ENCODE peak calls at places on chromosomes 6 and 20, in six cellular contexts. V, P, K, O, W and G are unnamed samples.
A peak's percentile ranks its signal among the peaks of the same experiment; 100 is the strongest.

GRCh38 chr6:111843347-111844147 is 29.7 kb downstream of the FYN start:
- DNase-seq in V (no peak), P (no peak), K (peak; percentile 81), O (no peak), W (peak; percentile 49), G (no peak)

GRCh38 chr20:63706852-63707557 is 771 bp downstream of the ARFRP1 start:
- DNase-seq in V (peak; percentile 63), P (peak; percentile 74), K (peak; percentile 53), O (no peak), W (peak; percentile 77), G (peak; percentile 39)

GRCh38 chr6:69732640-69733039 is 64.2 kb downstream of the LMBRD1 start:
- DNase-seq in V (no peak), P (no peak), K (peak; percentile 19), O (no peak), W (no peak), G (peak; percentile 9)

GRCh38 chr20:6121504-6121903 is 1.3 kb downstream of the FERMT1 start:
- DNase-seq in V (no peak), P (no peak), K (no peak), O (no peak), W (no peak), G (no peak)

GRCh38 chr20:8094845-8095244 is 37.2 kb upstream of the PLCB1 start:
- DNase-seq in V (no peak), P (peak; percentile 55), K (no peak), O (no peak), W (peak; percentile 61), G (peak; percentile 97)

GRCh38 chr6:34155471-34156300 is 9.8 kb upstream of the GRM4 start:
- DNase-seq in V (peak; percentile 1), P (no peak), K (no peak), O (no peak), W (no peak), G (no peak)

GRCh38 chr6:132058975-132059374 is 107.8 kb upstream of the CCN2 start:
- DNase-seq in V (no peak), P (no peak), K (no peak), O (no peak), W (no peak), G (no peak)

GRCh38 chr6:108650325-108650724 is 89.6 kb downstream of the FOXO3 start:
- DNase-seq in V (no peak), P (no peak), K (no peak), O (no peak), W (no peak), G (no peak)

GRCh38 chr6:36241728-36242127 is 28.1 kb upstream of the PNPLA1 start:
- DNase-seq in V (no peak), P (no peak), K (peak; percentile 48), O (no peak), W (no peak), G (no peak)

GRCh38 chr20:20331796-20332195 is 36.1 kb upstream of the INSM1 start:
- DNase-seq in V (no peak), P (no peak), K (no peak), O (no peak), W (no peak), G (no peak)

GRCh38 chr6:36201612-36202011 is 5.1 kb downstream of the BRPF3 start:
- DNase-seq in V (no peak), P (no peak), K (no peak), O (no peak), W (no peak), G (no peak)

GRCh38 chr6:112035446-112035845 is 18.5 kb upstream of the CCN6 start:
- DNase-seq in V (no peak), P (no peak), K (no peak), O (no peak), W (no peak), G (no peak)

GRCh38 chr6:70371454-70372105 is 41.7 kb upstream of the FAM135A start:
- DNase-seq in V (no peak), P (peak; percentile 72), K (peak; percentile 50), O (no peak), W (peak; percentile 70), G (peak; percentile 71)

GRCh38 chr6:140671926-140672325 is 1297.5 kb upstream of the CITED2 start:
- DNase-seq in V (no peak), P (peak; percentile 6), K (no peak), O (no peak), W (no peak), G (peak; percentile 17)

GRCh38 chr6:120395330-120395729 is 939.0 kb downstream of the TBC1D32 start:
- DNase-seq in V (no peak), P (no peak), K (no peak), O (no peak), W (no peak), G (no peak)

GRCh38 chr6:26121141-26122004 is 34.1 kb downstream of the HFE start:
- DNase-seq in V (no peak), P (peak; percentile 88), K (no peak), O (no peak), W (peak; percentile 93), G (no peak)

GRCh38 chr6:163263196-163263595 is 151.3 kb upstream of the QKI start:
- DNase-seq in V (no peak), P (no peak), K (no peak), O (no peak), W (no peak), G (no peak)

GRCh38 chr6:3419624-3420272 is 37.1 kb downstream of the SLC22A23 start:
- DNase-seq in V (no peak), P (no peak), K (no peak), O (no peak), W (peak; percentile 87), G (no peak)

GRCh38 chr6:83824388-83824801 is 28.8 kb upstream of the RIPPLY2 start:
- DNase-seq in V (no peak), P (peak; percentile 11), K (no peak), O (no peak), W (no peak), G (peak; percentile 82)

GRCh38 chr6:30091577-30092381 is 16.2 kb upstream of the RNF39 start:
- DNase-seq in V (no peak), P (peak; percentile 48), K (no peak), O (no peak), W (peak; percentile 30), G (no peak)

GRCh38 chr6:88982720-88983119 is 19.3 kb upstream of the RNGTT start:
- DNase-seq in V (no peak), P (peak; percentile 53), K (peak; percentile 39), O (no peak), W (peak; percentile 55), G (peak; percentile 70)

GRCh38 chr6:10964684-10965083 is 77.8 kb downstream of the SYCP2L start:
- DNase-seq in V (no peak), P (no peak), K (no peak), O (no peak), W (no peak), G (no peak)

GRCh38 chr20:22471156-22471836 is 113.1 kb downstream of the FOXA2 start:
- DNase-seq in V (no peak), P (peak; percentile 93), K (peak; percentile 8), O (no peak), W (peak; percentile 72), G (no peak)

DNA sequence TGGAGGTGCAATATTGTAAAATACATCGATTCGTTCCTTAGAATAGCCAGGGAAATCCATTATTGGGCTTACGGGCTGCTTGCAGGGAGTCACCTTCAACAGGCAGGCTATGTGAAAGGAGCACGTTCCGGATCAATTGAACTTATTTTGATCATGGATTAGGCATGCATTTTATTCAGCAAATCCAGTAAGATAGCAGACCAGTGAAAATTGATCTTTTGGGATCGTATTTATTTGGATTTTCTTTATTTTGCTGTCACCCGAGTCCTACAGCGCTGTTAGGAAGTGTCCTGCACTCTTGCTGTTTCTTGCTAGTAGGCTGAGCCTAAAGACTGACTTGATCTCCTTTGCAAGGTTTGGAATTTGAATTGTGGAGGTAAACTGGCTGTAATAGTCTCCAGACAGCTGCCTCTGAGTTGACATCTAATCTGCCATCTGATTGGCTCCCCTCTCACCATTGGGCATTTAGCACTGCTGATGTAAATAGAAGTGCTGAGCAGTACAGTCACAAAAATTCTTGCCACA is 3.0 kb downstream of the ARID1B start:
- DNase-seq in V (no peak), P (peak; percentile 78), K (peak; percentile 32), O (no peak), W (peak; percentile 91), G (peak; percentile 91)
- TF ChIP-seq JUN in V (no peak), P (no peak), K (no peak), O (no peak), W (no peak), G (no peak)

DNA sequence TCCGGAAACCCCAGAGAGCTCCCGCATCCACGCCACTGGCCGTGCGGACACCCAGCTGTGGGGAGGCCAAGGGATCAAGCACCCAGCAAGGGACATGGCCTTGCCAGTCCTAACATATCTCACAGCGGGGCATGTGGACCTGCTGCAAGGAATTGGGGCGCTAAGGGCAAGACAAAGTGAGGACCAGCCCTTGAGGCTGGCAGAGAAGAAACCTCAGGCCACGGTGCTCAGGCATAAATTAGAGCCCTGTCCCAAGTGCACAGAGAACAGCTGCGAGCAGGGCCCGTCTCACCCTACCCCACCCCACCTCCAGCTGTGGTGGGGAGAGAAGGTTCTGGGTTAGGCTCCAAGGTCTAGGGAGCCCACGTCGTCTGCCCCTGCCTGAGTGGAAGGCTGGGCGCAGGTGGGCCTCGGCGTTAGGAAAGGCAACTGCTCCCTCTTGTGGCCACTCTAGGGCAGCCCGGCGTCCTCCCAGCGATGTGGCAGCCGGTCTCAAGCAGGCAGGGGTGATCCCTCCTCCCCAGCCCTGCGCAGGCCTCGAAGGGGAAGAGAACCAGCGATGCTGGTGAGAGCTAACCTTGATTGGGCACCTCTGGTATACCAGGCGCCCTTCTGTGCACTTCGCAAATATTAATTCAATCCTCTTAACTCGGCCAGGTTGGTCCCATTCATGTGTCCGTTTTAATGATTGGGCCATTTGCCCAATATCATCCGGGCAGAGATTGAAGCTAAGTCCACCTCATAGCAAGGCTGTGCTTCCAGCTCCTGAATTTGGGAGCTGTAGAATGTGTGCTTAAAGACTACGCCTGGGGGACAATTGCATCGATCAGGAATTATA is 235.8 kb downstream of the NFATC2 start:
- DNase-seq in V (peak; percentile 87), P (peak; percentile 66), K (peak; percentile 83), O (peak; percentile 65), W (peak; percentile 56), G (peak; percentile 63)
- TF ChIP-seq JUN in V (no peak), P (no peak), K (peak; percentile 14), O (no peak), W (no peak), G (no peak)

DNA sequence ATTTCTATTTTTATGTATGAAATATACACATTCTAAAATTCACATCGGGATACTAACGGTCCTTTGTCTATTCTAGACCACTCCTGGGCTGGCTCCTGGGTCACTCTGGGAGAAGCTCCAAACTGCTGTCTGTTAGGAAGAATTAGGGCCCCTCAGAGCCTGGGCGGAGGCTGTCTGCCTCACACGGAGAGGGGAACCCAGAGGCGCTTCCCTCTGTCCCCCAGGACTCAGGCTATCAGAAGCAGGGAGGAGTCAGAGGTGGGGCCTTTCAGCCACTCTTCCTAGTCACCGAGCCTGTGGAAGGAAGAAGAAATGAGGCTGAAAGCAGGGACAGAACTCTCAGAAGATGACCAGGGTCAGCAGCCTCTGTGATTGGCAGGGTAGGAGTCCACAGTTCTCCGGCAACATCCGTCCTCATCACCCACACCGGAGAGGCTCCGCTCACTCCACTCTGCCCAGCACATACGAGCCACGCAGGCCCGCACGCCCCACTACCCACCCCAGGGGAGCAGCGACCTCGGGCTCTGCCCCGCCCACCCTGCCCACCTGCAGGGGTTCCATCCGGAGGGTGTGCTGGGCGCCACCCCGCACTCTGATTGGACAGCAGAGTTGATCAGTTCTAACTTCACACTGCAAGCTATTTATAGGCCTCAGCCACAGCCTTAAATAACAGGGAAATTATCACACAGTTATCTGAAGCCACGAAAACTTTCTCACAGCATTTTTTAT is 182.1 kb upstream of the AFDN start:
- DNase-seq in V (no peak), P (no peak), K (no peak), O (no peak), W (no peak), G (no peak)
- TF ChIP-seq JUN in V (no peak), P (no peak), K (no peak), O (no peak), W (no peak), G (no peak)

GRCh38 chr20:49009899-49010631 is 36.0 kb upstream of the CSE1L start:
- DNase-seq in V (no peak), P (no peak), K (no peak), O (no peak), W (no peak), G (no peak)

GRCh38 chr20:49006446-49006980 is 39.6 kb upstream of the CSE1L start:
- DNase-seq in V (no peak), P (no peak), K (no peak), O (no peak), W (no peak), G (no peak)
- TF ChIP-seq JUN in V (no peak), P (no peak), K (no peak), O (no peak), W (no peak), G (no peak)